ENCODE peak calls at places on chromosomes 3 and 15, in four cellular contexts. O, X, Q and Z are unnamed samples.

GRCh38 chr15:87589134-87589533 is 667.4 kb downstream of the NTRK3 start:
- DNase-seq in O (no peak), X (no peak), Q (no peak), Z (no peak)

GRCh38 chr3:46284981-46285683 is 42.9 kb downstream of the CCR3 start:
- DNase-seq in Q (no peak), X (no peak), O (no peak), Z (no peak)

GRCh38 chr3:138435840-138436239 is 1.4 kb downstream of the ESYT3 start:
- DNase-seq in X (no peak), O (no peak), Q (no peak), Z (no peak)

GRCh38 chr3:186746008-186746407 is 28.8 kb downstream of the KNG1 start:
- DNase-seq in Q (no peak), X (peak; percentile 67), O (no peak), Z (peak; percentile 95)

GRCh38 chr3:23647706-23648258 is 158.0 kb upstream of the UBE2E1 start:
- DNase-seq in X (no peak), O (no peak), Q (no peak), Z (no peak)

GRCh38 chr3:171193693-171194092 is 167.2 kb upstream of the SLC2A2 start:
- DNase-seq in O (no peak), X (peak; percentile 22), Q (no peak), Z (no peak)

GRCh38 chr3:107588217-107588616 is 65.5 kb downstream of the BBX start:
- DNase-seq in O (no peak), Q (no peak), X (no peak), Z (no peak)

GRCh38 chr3:66934041-66934440 is 64.1 kb upstream of the KBTBD8 start:
- DNase-seq in Q (no peak), X (no peak), O (no peak), Z (no peak)

GRCh38 chr15:101044625-101045235 is 125.6 kb downstream of the LRRK1 start:
- DNase-seq in X (no peak), Q (no peak), O (no peak), Z (no peak)

GRCh38 chr15:66833803-66834202 is 131.8 kb downstream of the SMAD6 start:
- DNase-seq in O (no peak), X (no peak), Q (no peak), Z (no peak)

GRCh38 chr3:113132571-113132996 is 78.8 kb upstream of the BOC start:
- DNase-seq in Q (no peak), X (peak; percentile 68), O (no peak), Z (no peak)

GRCh38 chr15:88727439-88727838 is 75.8 kb upstream of the ACAN start:
- DNase-seq in X (no peak), O (no peak), Q (no peak), Z (no peak)

GRCh38 chr3:32374788-32375595 is 16.7 kb upstream of the CMTM7 start:
- DNase-seq in O (peak; percentile 53), Q (peak; percentile 51), X (peak; percentile 74), Z (peak; percentile 54)

GRCh38 chr3:52005571-52005986 is 9.9 kb upstream of the RPL29 start:
- DNase-seq in O (peak; percentile 71), X (peak; percentile 82), Q (peak; percentile 42), Z (no peak)

GRCh38 chr3:119301001-119301400 is 6.8 kb downstream of the ARHGAP31 start:
- DNase-seq in X (no peak), Q (no peak), O (no peak), Z (no peak)

GRCh38 chr3:172919297-172919683 is 168.8 kb downstream of the ECT2 start:
- DNase-seq in Q (no peak), X (no peak), O (no peak), Z (no peak)

GRCh38 chr15:60672400-60672799 is 193.5 kb upstream of the ICE2 start:
- DNase-seq in X (no peak), Q (no peak), O (no peak), Z (no peak)

GRCh38 chr3:12371525-12372140 is 82.8 kb downstream of the PPARG start:
- DNase-seq in X (peak; percentile 86), O (peak; percentile 1), Q (no peak), Z (no peak)

GRCh38 chr15:55683366-55683765 is 59.6 kb downstream of the PRTG start:
- DNase-seq in Q (no peak), O (no peak), X (peak; percentile 21), Z (no peak)

GRCh38 chr3:126926684-126927404 is 56.1 kb upstream of the PLXNA1 start:
- DNase-seq in X (peak; percentile 89), Q (peak; percentile 49), O (no peak), Z (peak; percentile 33)

GRCh38 chr3:23094890-23095462 is 108.2 kb upstream of the UBE2E2 start:
- DNase-seq in X (peak; percentile 7), O (no peak), Q (no peak), Z (peak; percentile 68)

GRCh38 chr3:152910211-152910610 is 75.3 kb downstream of the P2RY1 start:
- DNase-seq in X (no peak), Q (no peak), O (no peak), Z (no peak)

GRCh38 chr3:51099794-51100542 is 285.1 kb upstream of the MANF start:
- DNase-seq in O (peak; percentile 55), Q (peak; percentile 24), X (peak; percentile 47), Z (peak; percentile 49)

GRCh38 chr15:38893920-38894259 is 329.3 kb upstream of the RASGRP1 start:
- DNase-seq in X (no peak), O (no peak), Q (no peak), Z (no peak)

GRCh38 chr15:25776071-25776740 is 86.9 kb downstream of the ATP10A start:
- DNase-seq in X (no peak), O (no peak), Q (no peak), Z (no peak)

GRCh38 chr3:167899090-167899489 is 163.6 kb downstream of the SERPINI1 start:
- DNase-seq in O (no peak), X (no peak), Q (no peak), Z (no peak)

GRCh38 chr3:81308296-81308695 is 453.1 kb downstream of the GBE1 start:
- DNase-seq in X (peak; percentile 58), O (no peak), Q (no peak), Z (no peak)

GRCh38 chr3:69941439-69942176 is 57.9 kb upstream of the SAMMSON start:
- DNase-seq in X (peak; percentile 82), Q (no peak), O (no peak), Z (peak; percentile 7)

GRCh38 chr3:110362756-110363155 is 708.9 kb upstream of the NECTIN3 start:
- DNase-seq in O (no peak), Q (no peak), X (peak; percentile 48), Z (no peak)

GRCh38 chr3:171841620-171842000 is 1.5 kb upstream of the TMEM212 start:
- DNase-seq in X (peak; percentile 66), Q (no peak), O (no peak), Z (no peak)

GRCh38 chr3:151425640-151426336 is 35.1 kb downstream of the IGSF10 start:
- DNase-seq in Q (no peak), O (no peak), X (no peak), Z (no peak)

GRCh38 chr15:99731336-99732267 is 1.6 kb downstream of the LYSMD4 start:
- DNase-seq in Q (no peak), X (no peak), O (no peak), Z (no peak)

DNA sequence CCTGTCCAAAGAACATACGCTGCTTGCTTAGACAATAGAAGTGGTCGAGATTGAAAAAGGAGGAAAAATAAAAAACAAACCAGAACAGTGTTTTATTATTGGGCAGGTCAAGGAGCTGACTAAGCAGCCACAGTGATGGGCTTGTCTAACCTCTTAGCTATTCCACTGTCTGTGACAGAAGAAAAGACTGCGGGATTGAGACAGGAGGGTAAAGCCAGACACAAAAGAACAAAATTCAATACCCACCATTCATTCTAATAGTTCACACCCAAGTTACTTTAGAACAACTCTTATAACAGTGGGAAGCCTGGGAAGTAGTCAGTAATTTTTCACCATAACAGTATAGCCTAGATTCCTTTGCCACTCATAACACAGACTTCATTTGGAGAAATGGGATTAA is 435.4 kb downstream of the MFSD1 start:
- DNase-seq in X (no peak), O (no peak), Q (no peak), Z (no peak)
- H3K4me2 ChIP-seq in X (no peak overlapping the region), O (peak overlapping the region; percentile 10), Q (no peak overlapping the region), Z (no peak overlapping the region)

DNA sequence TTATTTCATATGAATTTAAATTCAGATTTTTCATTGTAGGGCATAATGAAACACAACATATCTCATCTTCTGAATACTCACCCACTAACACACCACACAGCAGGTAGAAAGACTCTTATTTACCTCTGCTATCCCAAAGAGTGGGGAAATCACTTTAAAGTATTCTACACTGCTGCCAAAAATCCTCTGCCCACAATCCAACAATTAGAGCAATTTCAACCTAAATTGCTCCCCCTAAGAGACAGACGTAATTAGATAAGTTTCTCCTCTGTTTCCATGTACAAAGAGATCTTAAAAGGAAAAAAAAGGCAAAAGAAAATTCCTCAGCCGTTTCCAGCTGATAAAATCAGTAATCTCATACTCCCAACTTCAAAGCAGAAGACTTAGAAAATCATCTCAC is 331.8 kb downstream of the ERC2 start:
- DNase-seq in X (no peak), Q (no peak), O (no peak), Z (no peak)
- TF ChIP-seq USF2 in X (no peak), Q (no peak), O (no peak), Z (no peak)

GRCh38 chr15:95684693-95685115 is 645.8 kb upstream of the NR2F2 start:
- DNase-seq in X (peak; percentile 93), O (no peak), Q (peak; percentile 44), Z (peak; percentile 72)
- H3K4me2 ChIP-seq in X (no peak overlapping the region), O (no peak overlapping the region), Q (peak overlapping the region; percentile 27), Z (peak overlapping the region; percentile 40)

GRCh38 chr15:62775932-62776331 is 266.6 kb upstream of the TPM1 start:
- DNase-seq in X (no peak), O (no peak), Q (no peak), Z (no peak)

GRCh38 chr15:62781081-62781497 is 261.5 kb upstream of the TPM1 start:
- DNase-seq in X (no peak), O (peak; percentile 82), Q (no peak), Z (no peak)

GRCh38 chr15:62777657-62778056 is 264.9 kb upstream of the TPM1 start:
- DNase-seq in X (peak; percentile 33), Q (no peak), O (no peak), Z (no peak)

GRCh38 chr15:62782100-62782791 is 260.3 kb upstream of the TPM1 start:
- DNase-seq in X (peak; percentile 85), Q (peak; percentile 48), O (peak; percentile 83), Z (peak; percentile 81)

DNA sequence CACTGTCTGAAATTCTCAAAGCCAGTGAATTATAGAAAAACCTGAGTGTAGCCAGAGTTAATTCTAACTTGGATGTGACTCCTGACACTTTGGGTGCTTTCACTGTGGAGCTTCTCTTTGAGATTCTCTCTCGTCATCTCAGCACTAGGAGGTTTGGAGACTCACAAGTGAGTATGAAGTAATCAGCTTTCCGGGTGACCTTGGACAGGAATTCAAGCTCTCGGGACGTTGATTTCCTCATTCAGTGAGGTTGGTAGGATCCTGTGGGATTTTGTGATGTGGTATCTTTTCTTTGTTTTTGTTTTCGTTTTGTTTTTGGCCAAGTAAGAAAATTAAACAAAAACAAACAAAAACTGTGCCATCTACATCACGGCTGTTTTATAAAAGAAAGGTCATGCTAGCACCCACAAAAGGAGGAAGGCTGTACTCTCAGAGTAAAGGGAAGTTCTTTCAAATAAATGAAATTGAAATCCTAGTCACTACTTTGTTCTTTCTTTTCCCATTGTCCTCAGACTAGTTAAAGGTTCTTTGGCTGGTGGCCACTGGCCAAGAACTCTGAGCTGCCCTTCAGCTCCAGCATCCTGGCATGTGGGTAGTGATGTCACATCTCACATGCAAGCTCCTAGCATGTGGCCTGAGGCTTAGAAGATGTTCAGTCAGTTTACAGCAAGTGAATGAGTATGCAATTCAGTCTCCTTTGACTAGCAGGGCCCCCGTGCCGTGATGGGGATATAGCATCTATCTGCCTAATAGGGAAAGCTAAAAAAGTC is 263.3 kb upstream of the TPM1 start:
- DNase-seq in X (peak; percentile 78), Q (no peak), O (no peak), Z (peak; percentile 19)
- TF ChIP-seq USF2 in X (no peak), Q (no peak), O (no peak), Z (no peak)